ENCODE peak calls at places on chromosomes 4 and X, in eight cellular contexts. C is non-pigmented ciliary epithelial cell, K is anterior cingulate cortex, W is putamen, Y is cerebellar nuclear complex, G is OCI-M1, T is HCEC 1CT, E is AG20443. F is an unnamed sample.

GRCh38 chrX:142036111-142036510 is 132.4 kb downstream of the MAGEC1 start:
- DNase-seq in W (no peak), C (peak; percentile 11), E (no peak), K (no peak), Y (no peak), G (no peak), T (peak; percentile 2), F (no peak)

GRCh38 chr4:3111461-3111860 is 37.0 kb downstream of the HTT start:
- DNase-seq in C (no peak), K (no peak), Y (no peak), G (no peak), T (peak; percentile 69), E (no peak), W (no peak), F (no peak)

GRCh38 chr4:24103434-24104168 is 213.8 kb upstream of the PPARGC1A start:
- DNase-seq in Y (no peak), K (no peak), E (no peak), G (no peak), W (no peak), C (no peak), T (no peak), F (no peak)

GRCh38 chrX:133258481-133258880 is 40.3 kb upstream of the TFDP3 start:
- DNase-seq in T (no peak), E (no peak), G (no peak), Y (no peak), K (no peak), W (no peak), C (peak; percentile 10), F (peak; percentile 10)

GRCh38 chr4:89829470-89830138 is 7.4 kb downstream of the SNCA start:
- DNase-seq in W (peak; percentile 80), E (no peak), C (no peak), G (peak; percentile 83), T (no peak), K (peak; percentile 30), Y (no peak), F (no peak)

GRCh38 chrX:23374291-23374690 is 39.6 kb downstream of the PTCHD1 start:
- DNase-seq in Y (peak; percentile 22), C (no peak), T (no peak), E (peak; percentile 4), K (no peak), G (no peak), W (no peak), F (no peak)

GRCh38 chr4:158410272-158410671 is 111.4 kb upstream of the RXFP1 start:
- DNase-seq in G (peak; percentile 71), E (peak; percentile 40), Y (no peak), K (no peak), W (no peak), T (peak; percentile 29), C (no peak), F (peak; percentile 44)

GRCh38 chrX:46912098-46912672 is at the start of gene JADE3:
- DNase-seq in C (no peak), K (peak; percentile 45), G (peak; percentile 70), E (peak; percentile 85), Y (no peak), W (peak; percentile 29), T (peak; percentile 70), F (peak; percentile 84)

GRCh38 chrX:69263421-69263820 is 98.2 kb upstream of the PJA1 start:
- DNase-seq in E (no peak), Y (no peak), W (no peak), K (no peak), T (no peak), G (no peak), C (no peak), F (no peak)

GRCh38 chr4:24131954-24132673 is 242.3 kb upstream of the PPARGC1A start:
- DNase-seq in K (no peak), W (no peak), Y (no peak), E (no peak), G (no peak), C (no peak), T (no peak), F (no peak)